ENCODE peak calls at places on chromosomes 6 and 20, in five cellular contexts. A is ovary, U is IMR-90, J is thyroid gland, L is K562. E is an unnamed sample.

GRCh38 chr20:37382539-37383120 is 36.7 kb downstream of the SRC start:
- DNase-seq in A (peak; percentile 16), U (no peak), J (no peak), L (no peak), E (peak; percentile 42)

GRCh38 chr6:117601811-117602150 is 530 bp downstream of the GOPC start:
- DNase-seq in A (no peak), U (no peak), J (peak; percentile 13), L (no peak), E (peak; percentile 47)

GRCh38 chr6:104229057-104229456 is 630.7 kb downstream of the HACE1 start:
- DNase-seq in A (no peak), U (no peak), J (no peak), L (no peak), E (no peak)

GRCh38 chr6:145204258-145204766 is 531.0 kb downstream of the EPM2A start:
- DNase-seq in A (no peak), U (no peak), J (no peak), L (no peak), E (no peak)

GRCh38 chr20:13610205-13610604 is 28.5 kb downstream of the TASP1 start:
- DNase-seq in A (no peak), U (no peak), J (no peak), L (peak; percentile 8), E (no peak)

GRCh38 chr6:26490576-26490964 is 9.5 kb upstream of the BTN1A1 start:
- DNase-seq in A (no peak), U (no peak), J (no peak), L (no peak), E (no peak)

GRCh38 chr20:10278416-10278815 is 59.8 kb downstream of the SNAP25 start:
- DNase-seq in A (no peak), U (no peak), J (no peak), L (no peak), E (no peak)

GRCh38 chr6:109939654-109940053 is 38.5 kb upstream of the GPR6 start:
- DNase-seq in A (no peak), U (peak; percentile 26), J (no peak), L (no peak), E (no peak)

GRCh38 chr6:41723936-41724637 is 11.3 kb downstream of the TFEB start:
- DNase-seq in A (no peak), U (no peak), J (no peak), L (no peak), E (no peak)

GRCh38 chr20:7989379-7989778 is 30.2 kb downstream of the TMX4 start:
- DNase-seq in A (no peak), U (no peak), J (no peak), L (no peak), E (no peak)

GRCh38 chr20:62426678-62427077 is 661 bp downstream of the RBBP8NL start:
- DNase-seq in A (no peak), U (no peak), J (peak; percentile 82), L (peak; percentile 49), E (no peak)

GRCh38 chr20:35462351-35462750 is 7.0 kb downstream of the CEP250 start:
- DNase-seq in A (no peak), U (no peak), J (no peak), L (peak; percentile 86), E (no peak)

GRCh38 chr6:2589171-2589661 is 161.5 kb downstream of the MYLK4 start:
- DNase-seq in A (no peak), U (no peak), J (no peak), L (no peak), E (no peak)

GRCh38 chr6:156647440-156647839 is 129.7 kb upstream of the ARID1B start:
- DNase-seq in A (no peak), U (no peak), J (no peak), L (no peak), E (no peak)

GRCh38 chr6:134295953-134296553 is 21.9 kb downstream of the SGK1 start:
- DNase-seq in A (peak; percentile 68), U (peak; percentile 100), J (no peak), L (peak; percentile 80), E (no peak)

GRCh38 chr20:19275038-19275629 is 62.7 kb downstream of the SLC24A3 start:
- DNase-seq in A (no peak), U (no peak), J (no peak), L (no peak), E (no peak)

GRCh38 chr20:1894471-1894950 is 696 bp upstream of the SIRPA start:
- DNase-seq in A (peak; percentile 64), U (peak; percentile 59), J (peak; percentile 64), L (peak; percentile 53), E (peak; percentile 72)

GRCh38 chr6:125748534-125749111 is 809 bp upstream of the HEY2 start:
- DNase-seq in A (no peak), U (peak; percentile 10), J (no peak), L (no peak), E (peak; percentile 50)

DNA sequence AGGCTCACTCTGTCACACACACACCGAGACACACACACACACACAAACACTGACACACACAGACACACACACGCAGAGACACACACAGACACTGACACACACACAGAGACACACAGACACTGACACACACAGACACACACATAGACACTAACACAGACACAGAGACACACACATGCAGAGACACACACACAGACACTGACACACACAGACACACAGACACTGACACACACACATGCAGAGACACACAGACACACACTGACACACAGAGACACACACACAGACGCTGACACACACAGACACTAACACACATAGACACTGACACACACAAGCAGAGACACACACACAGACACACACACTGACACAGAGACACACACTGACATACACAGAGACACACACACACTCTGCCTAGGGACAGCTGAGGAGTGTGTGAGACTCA is 14.3 kb upstream of the ABHD16B start:
- DNase-seq in A (no peak), U (no peak), J (no peak), L (no peak), E (no peak)
- H3K27me3 ChIP-seq in A (no peaks in the 10 kb centered on the region), U (peaks cover 6% of the 10 kb centered on the region), J (no peaks in the 10 kb centered on the region), L (no peaks in the 10 kb centered on the region), E (no peaks in the 10 kb centered on the region)

GRCh38 chr6:44115866-44116265 is 11.4 kb downstream of the MRPL14 start:
- DNase-seq in A (no peak), U (peak; percentile 37), J (no peak), L (no peak), E (no peak)

GRCh38 chr6:44111434-44112417 is 15.5 kb downstream of the MRPL14 start:
- DNase-seq in A (no peak), U (no peak), J (no peak), L (no peak), E (no peak)

GRCh38 chr6:44110966-44111365 is 16.3 kb downstream of the MRPL14 start:
- DNase-seq in A (no peak), U (no peak), J (no peak), L (no peak), E (no peak)

GRCh38 chr6:44110005-44110681 is 17.1 kb downstream of the MRPL14 start:
- DNase-seq in A (no peak), U (no peak), J (no peak), L (no peak), E (no peak)

GRCh38 chr6:44113396-44113795 is 13.9 kb downstream of the MRPL14 start:
- DNase-seq in A (no peak), U (no peak), J (no peak), L (no peak), E (no peak)
- TF ChIP-seq POLR2A in A (no peak), U (no peak), J (no peak), L (no peak), E (no peak)

DNA sequence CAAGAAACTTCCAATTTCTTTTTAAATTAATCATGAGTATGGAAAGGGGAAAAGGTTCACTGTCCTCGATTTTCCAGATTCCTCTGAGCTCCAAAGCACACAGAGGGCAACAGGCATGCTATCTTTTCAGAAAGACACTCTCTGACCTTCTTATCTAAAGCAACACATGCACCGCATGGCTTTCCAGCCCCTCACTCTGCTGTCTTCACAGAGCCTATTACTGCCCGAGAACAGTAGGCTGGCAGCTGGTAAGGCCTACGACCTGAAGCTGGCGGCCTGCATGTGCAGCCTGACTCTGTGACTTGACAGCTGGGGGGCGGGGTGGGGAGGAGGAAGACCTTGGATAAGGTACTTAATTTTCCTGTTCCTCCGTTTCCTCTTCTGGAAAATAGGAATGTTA is 86.3 kb downstream of the ELOVL4 start:
- DNase-seq in A (no peak), U (no peak), J (no peak), L (no peak), E (no peak)
- H3K27me3 ChIP-seq in A (no peaks in the 10 kb centered on the region), U (peaks cover 2% of the 10 kb centered on the region), J (no peaks in the 10 kb centered on the region), L (peaks cover 6% of the 10 kb centered on the region), E (no peaks in the 10 kb centered on the region)

GRCh38 chr6:17599885-17600526 is at the start of gene FAM8A1:
- DNase-seq in A (peak; percentile 97), U (peak; percentile 80), J (peak; percentile 98), L (peak; percentile 98), E (peak; percentile 99)
- TF ChIP-seq POLR2A in A (peak; percentile 83), U (no peak), J (peak; percentile 82), L (peak; percentile 90), E (peak; percentile 84)

GRCh38 chr6:40588480-40588879 is 1.3 kb upstream of the LRFN2 start:
- DNase-seq in A (no peak), U (no peak), J (no peak), L (no peak), E (no peak)
- H3K27me3 ChIP-seq in A (no peaks in the 10 kb centered on the region), U (peaks cover 32% of the 10 kb centered on the region), J (no peaks in the 10 kb centered on the region), L (peaks cover 20% of the 10 kb centered on the region), E (no peaks in the 10 kb centered on the region)